ENCODE peak calls at places on chromosomes 11 and 22, in ten cellular contexts. C is HepG2, O is endodermal cell, K is epithelial cell of esophagus, D is mammary epithelial cell, W is left lung, Q is cardiac muscle cell, I is A549, Z is fibroblast of pulmonary artery, J is stomach. G is an unnamed sample.

GRCh38 chr11:134034496-134035381 is 34.1 kb upstream of the JAM3 start:
- DNase-seq in W (no peak), K (peak; percentile 83), O (no peak), D (peak; percentile 44), Q (no peak), I (no peak), J (peak; percentile 84), C (no peak), Z (no peak), G (no peak)

GRCh38 chr11:16126361-16126760 is 230.0 kb downstream of the SOX6 start:
- DNase-seq in D (peak; percentile 66), O (no peak), Z (peak; percentile 31), I (no peak), C (peak; percentile 82), K (peak; percentile 5), Q (no peak), J (no peak), W (no peak), G (no peak)

GRCh38 chr22:43008509-43008908 is 6.4 kb downstream of the PACSIN2 start:
- DNase-seq in Q (no peak), Z (no peak), O (no peak), K (no peak), J (no peak), C (no peak), I (no peak), D (no peak), W (no peak), G (no peak)

GRCh38 chr11:120709808-120710207 is 198.3 kb downstream of the GRIK4 start:
- DNase-seq in O (no peak), K (no peak), W (no peak), D (no peak), Q (no peak), Z (no peak), I (no peak), J (no peak), C (no peak), G (no peak)

GRCh38 chr11:120546312-120547205 is 35.0 kb downstream of the GRIK4 start:
- DNase-seq in O (peak; percentile 79), I (no peak), W (peak; percentile 73), Z (peak; percentile 91), D (peak; percentile 96), Q (no peak), K (peak; percentile 92), C (no peak), J (peak; percentile 31), G (no peak)

GRCh38 chr11:70535191-70535971 is 137.1 kb downstream of the CTTN start:
- DNase-seq in Q (no peak), I (no peak), W (peak; percentile 2), K (no peak), C (no peak), D (no peak), O (no peak), Z (no peak), J (no peak), G (no peak)

GRCh38 chr11:105137286-105137685 is 2.3 kb downstream of the CARD18 start:
- DNase-seq in Z (peak; percentile 48), I (no peak), J (no peak), Q (no peak), K (peak; percentile 63), O (no peak), W (no peak), C (no peak), D (peak; percentile 46), G (no peak)

GRCh38 chr11:104759464-104759863 is 138.8 kb downstream of the CASP12 start:
- DNase-seq in I (no peak), J (no peak), O (no peak), C (no peak), Q (no peak), Z (no peak), K (no peak), W (no peak), D (no peak), G (no peak)

GRCh38 chr22:27598792-27599191 is 202.8 kb downstream of the MN1 start:
- DNase-seq in J (no peak), O (no peak), Q (no peak), I (no peak), D (no peak), K (no peak), W (no peak), Z (no peak), C (no peak), G (no peak)

GRCh38 chr22:27597703-27598444 is 203.7 kb downstream of the MN1 start:
- DNase-seq in J (no peak), I (no peak), D (peak; percentile 28), K (peak; percentile 41), Q (no peak), C (no peak), W (no peak), Z (peak; percentile 21), O (no peak), G (no peak)

GRCh38 chr22:27594020-27594419 is 207.5 kb downstream of the MN1 start:
- DNase-seq in C (no peak), K (no peak), O (no peak), J (no peak), I (no peak), D (no peak), Z (no peak), W (no peak), Q (no peak), G (no peak)

GRCh38 chr22:27594474-27595134 is 207.0 kb downstream of the MN1 start:
- DNase-seq in O (no peak), W (no peak), J (no peak), D (no peak), Q (no peak), Z (no peak), C (no peak), K (no peak), I (no peak), G (no peak)

DNA sequence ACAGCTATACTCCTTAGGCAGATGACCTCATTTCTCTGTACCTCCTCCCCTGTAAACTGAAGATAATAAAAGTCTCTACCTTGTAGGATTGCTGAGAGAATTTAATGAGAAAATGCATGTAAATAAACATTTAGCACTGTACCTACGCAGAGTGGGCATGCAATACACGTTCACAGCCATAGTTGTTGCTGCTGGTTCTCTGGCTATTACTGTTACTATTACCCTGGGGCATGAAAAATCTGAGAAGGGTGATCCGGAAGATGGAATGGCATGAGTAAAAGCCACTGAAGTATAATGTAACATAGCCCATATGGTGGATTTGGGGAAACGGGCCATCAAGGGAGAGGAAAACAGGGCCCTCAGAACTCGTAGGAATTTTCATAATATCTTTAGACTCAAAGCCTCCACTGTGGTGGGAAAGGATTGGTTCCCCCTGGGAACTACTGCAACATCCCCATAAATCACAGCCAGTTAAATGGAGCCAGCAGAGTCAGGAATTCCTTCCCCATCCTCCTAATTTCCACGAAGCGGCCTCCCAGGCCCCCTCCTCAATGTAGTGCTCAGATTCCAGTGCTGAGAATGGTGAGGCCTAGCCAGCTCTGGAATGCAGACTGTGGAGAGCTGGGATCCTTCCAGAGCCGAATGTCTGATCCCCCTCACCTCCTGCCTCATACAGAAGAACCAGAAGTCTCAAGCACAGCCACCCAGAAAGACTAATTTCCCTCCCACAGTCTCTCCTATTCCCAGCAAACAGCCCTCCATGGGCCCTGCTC is 205.2 kb downstream of the MN1 start:
- DNase-seq in D (no peak), C (no peak), I (no peak), O (no peak), K (no peak), W (no peak), Z (no peak), J (no peak), Q (no peak), G (no peak)
- TF ChIP-seq CTCF in D (no peak), C (no peak), I (no peak), O (no peak), K (no peak), W (no peak), Z (no peak), J (no peak), Q (no peak), G (no peak)

GRCh38 chr11:91041626-91042025 is 818.8 kb upstream of the CHORDC1 start:
- DNase-seq in J (no peak), Z (no peak), O (no peak), D (no peak), K (no peak), C (no peak), W (no peak), Q (no peak), I (no peak), G (no peak)
- TF ChIP-seq CTCF in J (no peak), Z (no peak), O (no peak), D (peak; percentile 24), K (no peak), C (no peak), W (peak; percentile 11), Q (no peak), I (peak; percentile 26), G (no peak)

GRCh38 chr11:61785837-61786402 is 6.5 kb downstream of the TMEM258 start:
- DNase-seq in Z (no peak), I (no peak), D (no peak), W (no peak), J (no peak), C (no peak), K (no peak), Q (no peak), O (no peak), G (no peak)

GRCh38 chr11:61783717-61784505 is 8.5 kb downstream of the TMEM258 start:
- DNase-seq in C (no peak), J (no peak), W (no peak), K (no peak), D (no peak), I (no peak), Z (peak; percentile 56), Q (no peak), O (no peak), G (no peak)

GRCh38 chr11:61791737-61792309 is 576 bp downstream of the TMEM258 start:
- DNase-seq in K (peak; percentile 81), C (peak; percentile 83), Z (peak; percentile 97), I (peak; percentile 82), O (peak; percentile 77), J (peak; percentile 76), D (peak; percentile 85), W (peak; percentile 62), Q (peak; percentile 84), G (peak; percentile 78)

GRCh38 chr11:61784506-61784805 is 7.9 kb downstream of the TMEM258 start:
- DNase-seq in C (no peak), K (no peak), J (no peak), Q (no peak), W (no peak), D (no peak), I (no peak), O (no peak), Z (no peak), G (no peak)

DNA sequence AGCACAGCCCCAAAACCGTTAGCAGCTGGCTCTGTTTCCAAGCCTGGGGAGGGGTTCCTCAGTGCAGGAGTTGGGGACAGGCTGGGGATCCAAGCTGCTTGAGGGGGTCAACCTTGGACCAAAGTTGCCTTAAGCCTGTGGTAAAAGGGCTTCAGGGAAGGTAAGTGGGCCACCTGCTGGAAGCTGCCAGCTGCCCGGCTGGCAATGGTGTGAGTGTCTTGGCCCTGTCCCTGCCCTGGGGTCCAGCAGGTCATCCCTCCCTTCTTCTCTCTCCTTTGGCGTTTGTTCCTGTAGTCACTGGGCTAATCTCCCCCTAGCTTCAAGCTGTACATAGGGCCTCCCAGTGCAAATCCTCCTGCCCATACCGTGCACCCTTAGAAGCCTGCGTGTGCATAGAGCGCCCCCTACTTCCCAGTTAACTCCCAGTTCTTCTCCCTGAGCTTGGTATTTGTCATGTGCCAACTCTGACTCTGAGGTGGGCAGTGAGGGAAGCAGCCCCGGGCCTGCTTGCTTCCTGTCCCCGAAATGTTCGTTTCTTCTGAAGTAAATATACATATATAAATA is 4.4 kb downstream of the TMEM258 start:
- DNase-seq in Q (peak; percentile 82), I (peak; percentile 85), D (peak; percentile 20), Z (peak; percentile 82), C (peak; percentile 74), W (no peak), J (peak; percentile 72), O (peak; percentile 89), K (peak; percentile 56), G (no peak)
- TF ChIP-seq CTCF in Q (peak; percentile 83), I (peak; percentile 91), D (peak; percentile 51), Z (peak; percentile 77), C (peak; percentile 87), W (no peak), J (peak; percentile 50), O (peak; percentile 87), K (peak; percentile 47), G (peak; percentile 17)

DNA sequence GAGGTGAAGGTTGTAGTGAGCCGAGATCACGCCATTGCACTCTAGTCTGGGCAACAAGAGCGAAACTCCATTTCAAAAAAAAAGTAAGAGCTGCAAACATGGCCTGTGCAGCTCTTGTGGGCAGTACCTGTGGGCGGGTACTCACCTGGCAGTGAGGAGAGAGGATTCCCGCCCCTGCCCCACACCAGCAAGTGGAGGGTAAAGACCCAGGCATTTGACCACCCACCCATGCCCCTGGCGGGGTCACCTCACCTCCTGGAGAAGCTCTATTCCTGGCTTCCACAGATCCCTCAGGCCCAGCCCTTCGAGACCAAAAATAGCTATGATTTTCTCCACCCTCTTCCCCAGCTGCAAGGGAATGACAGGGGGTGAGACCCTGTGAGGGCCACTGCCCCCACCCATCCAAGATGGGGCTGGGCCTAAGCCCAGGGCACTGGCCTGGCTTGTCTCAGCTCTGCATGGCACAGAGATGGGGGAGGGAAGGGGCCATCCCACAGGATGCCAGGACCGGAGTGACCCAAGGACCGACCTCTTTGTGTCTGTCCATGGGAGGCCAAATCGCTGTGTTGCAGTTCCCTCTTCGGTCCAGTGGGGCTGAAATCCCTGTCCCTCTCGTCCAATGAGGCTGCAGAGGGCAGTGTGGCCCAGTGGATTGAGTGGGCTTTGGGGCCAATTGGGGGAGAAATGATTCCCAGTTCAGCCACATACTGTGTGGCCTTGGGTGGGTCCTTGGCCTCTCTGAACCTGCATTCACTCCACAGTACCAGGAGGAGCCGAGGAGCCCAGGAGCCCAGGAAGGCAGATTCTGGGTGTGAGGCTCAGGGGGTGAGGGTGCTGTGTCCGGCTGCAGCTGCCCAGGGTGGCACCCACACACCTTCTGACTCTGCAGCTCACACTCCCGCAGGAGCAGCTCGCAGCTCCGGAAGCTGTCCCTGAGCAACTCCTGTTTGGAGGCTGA is 14.6 kb downstream of the SEC14L6 start:
- DNase-seq in Z (no peak), Q (no peak), J (no peak), D (no peak), O (no peak), I (no peak), C (no peak), K (no peak), W (no peak), G (no peak)
- TF ChIP-seq CTCF in Z (no peak), Q (no peak), J (no peak), D (no peak), O (no peak), I (no peak), C (no peak), K (no peak), W (no peak), G (no peak)

G was measured in CD14-positive monocyte.